ENCODE peak calls at places on chromosomes 6 and 20, in eight cellular contexts. R is mammary epithelial cell, P is fibroblast of lung, H is kidney, E is H1, T is neuronal stem cell, U is neural progenitor cell, Y is GM23248. J is an unnamed sample.

GRCh38 chr6:125014157-125014957 is 52.1 kb downstream of the RNF217 start:
- DNase-seq in Y (peak), H (no peak), P (peak), R (peak), E (no peak), U (no peak), T (no peak), J (peak)

GRCh38 chr6:28977351-28978136 is 27.6 kb downstream of the ZNF311 start:
- DNase-seq in R (peak), E (no peak), P (peak), T (no peak), H (no peak), Y (peak), U (peak), J (peak)

GRCh38 chr20:62595491-62595890 is 46.8 kb upstream of the SLCO4A1 start:
- DNase-seq in U (no peak), R (peak), E (no peak), H (peak), T (no peak), Y (peak), P (peak), J (peak)

GRCh38 chr20:50930139-50931047 is 844 bp downstream of the ADNP start:
- DNase-seq in E (no peak), Y (peak), R (no peak), P (no peak), U (peak), T (peak), H (peak), J (peak)

GRCh38 chr6:83824388-83824801 is 28.8 kb upstream of the RIPPLY2 start:
- DNase-seq in U (no peak), E (no peak), H (no peak), P (peak), R (peak), T (no peak), Y (peak), J (no peak)

GRCh38 chr20:10487354-10488115 is 52.4 kb downstream of the SLX4IP start:
- DNase-seq in P (peak), H (no peak), Y (peak), T (no peak), E (no peak), R (peak), U (no peak), J (peak)

GRCh38 chr6:166318227-166318626 is 10.0 kb upstream of the PRR18 start:
- DNase-seq in T (no peak), E (no peak), Y (no peak), H (peak), P (no peak), U (no peak), R (no peak), J (no peak)

GRCh38 chr6:129183681-129184216 is 300.8 kb downstream of the LAMA2 start:
- DNase-seq in U (no peak), P (peak), Y (peak), R (peak), T (no peak), H (no peak), E (no peak), J (peak)

GRCh38 chr6:170222498-170223471 is 68.1 kb downstream of the DLL1 start:
- DNase-seq in R (peak), Y (no peak), P (peak), H (peak), U (peak), E (peak), T (no peak), J (no peak)

GRCh38 chr6:90086517-90086916 is 192.2 kb downstream of the GJA10 start:
- DNase-seq in U (no peak), R (peak), E (no peak), T (no peak), H (no peak), P (peak), Y (peak), J (no peak)

GRCh38 chr20:50409495-50409894 is 100.7 kb upstream of the PTPN1 start:
- DNase-seq in H (no peak), U (no peak), E (no peak), R (no peak), T (no peak), P (no peak), Y (peak), J (no peak)

GRCh38 chr6:12865117-12865516 is 148.6 kb downstream of the PHACTR1 start:
- DNase-seq in E (no peak), P (no peak), T (no peak), Y (no peak), R (no peak), U (no peak), H (no peak), J (no peak)

GRCh38 chr6:91691449-91691848 is 1104.6 kb upstream of the MAP3K7 start:
- DNase-seq in T (no peak), H (no peak), P (no peak), U (no peak), Y (no peak), R (no peak), E (no peak), J (no peak)

GRCh38 chr20:46228671-46229070 is 79.6 kb downstream of the CDH22 start:
- DNase-seq in T (no peak), P (no peak), E (no peak), H (no peak), R (no peak), U (no peak), Y (no peak), J (no peak)

GRCh38 chr20:49866051-49866450 is 49.3 kb downstream of the SPATA2 start:
- DNase-seq in Y (peak), E (no peak), H (no peak), U (no peak), R (no peak), T (no peak), P (no peak), J (peak)

GRCh38 chr6:11143394-11144371 is 32.2 kb upstream of the ERVFRD-1 start:
- DNase-seq in H (no peak), P (peak), R (peak), T (no peak), E (no peak), Y (peak), U (no peak), J (peak)

GRCh38 chr6:145878591-145879295 is 64.1 kb upstream of the FBXO30 start:
- DNase-seq in U (no peak), T (no peak), P (peak), H (no peak), Y (peak), R (no peak), E (no peak), J (no peak)

GRCh38 chr6:15527838-15528617 is 134.8 kb downstream of the DTNBP1 start:
- DNase-seq in P (peak), Y (peak), T (no peak), H (no peak), E (peak), U (no peak), R (no peak), J (no peak)

GRCh38 chr6:130371921-130372320 is 6.1 kb downstream of the TMEM200A start:
- DNase-seq in R (no peak), E (no peak), Y (no peak), U (no peak), H (no peak), T (no peak), P (no peak), J (no peak)

GRCh38 chr6:169786349-169786748 is 34.9 kb downstream of the ERMARD start:
- DNase-seq in E (peak), H (no peak), T (no peak), U (no peak), R (no peak), P (no peak), Y (no peak), J (no peak)

GRCh38 chr6:158503846-158504245 is 56.0 kb upstream of the TMEM181 start:
- DNase-seq in U (no peak), T (no peak), E (no peak), H (no peak), R (no peak), Y (no peak), P (no peak), J (no peak)

GRCh38 chr6:161128680-161129196 is 137.2 kb downstream of the MAP3K4 start:
- DNase-seq in H (no peak), E (no peak), P (peak), R (peak), U (no peak), Y (peak), T (no peak), J (no peak)

GRCh38 chr6:85576479-85576878 is 17.2 kb downstream of the SNX14 start:
- DNase-seq in Y (no peak), P (no peak), U (no peak), T (no peak), E (no peak), R (no peak), H (no peak), J (no peak)

GRCh38 chr6:129264480-129265045 is 381.6 kb downstream of the LAMA2 start:
- DNase-seq in R (no peak), T (no peak), H (no peak), Y (peak), E (no peak), P (peak), U (no peak), J (peak)

GRCh38 chr6:167906899-167907298 is 80.2 kb downstream of the AFDN start:
- DNase-seq in H (peak), E (no peak), R (no peak), T (no peak), U (peak), P (peak), Y (no peak), J (no peak)

GRCh38 chr6:6859722-6860121 is 248.0 kb upstream of the RREB1 start:
- DNase-seq in P (no peak), E (no peak), T (no peak), R (no peak), H (no peak), Y (no peak), U (no peak), J (no peak)

GRCh38 chr6:39819226-39819625 is 27.1 kb downstream of the DAAM2 start:
- DNase-seq in P (peak), Y (peak), R (no peak), H (no peak), U (no peak), E (no peak), T (no peak), J (no peak)

GRCh38 chr6:16630035-16630643 is 131.1 kb downstream of the ATXN1 start:
- DNase-seq in T (no peak), P (no peak), E (no peak), R (peak), Y (no peak), U (no peak), H (no peak), J (no peak)

GRCh38 chr6:113684382-113684901 is 172.7 kb upstream of the MARCKS start:
- DNase-seq in R (peak), H (no peak), Y (peak), E (no peak), P (peak), U (no peak), T (no peak), J (no peak)

GRCh38 chr6:25237579-25237978 is 41.6 kb upstream of the CARMIL1 start:
- DNase-seq in U (no peak), E (no peak), Y (peak), T (no peak), H (no peak), R (peak), P (peak), J (no peak)

GRCh38 chr6:164247106-164247505 is 832.6 kb downstream of the QKI start:
- DNase-seq in P (peak), Y (peak), R (no peak), T (peak), U (peak), H (no peak), E (no peak), J (no peak)

GRCh38 chr6:20921533-20921932 is 387.3 kb downstream of the CDKAL1 start:
- DNase-seq in R (no peak), T (no peak), P (peak), Y (peak), H (no peak), E (no peak), U (no peak), J (peak)

GRCh38 chr6:13846841-13847240 is 32.5 kb upstream of the MCUR1 start:
- DNase-seq in Y (no peak), H (no peak), R (no peak), U (peak), P (no peak), E (peak), T (peak), J (no peak)

GRCh38 chr6:25173951-25174474 is 105.2 kb upstream of the CARMIL1 start:
- DNase-seq in R (peak), Y (peak), U (no peak), T (no peak), H (no peak), E (no peak), P (peak), J (peak)

GRCh38 chr6:36683656-36684446 is 5.3 kb downstream of the CDKN1A start:
- DNase-seq in P (no peak), E (no peak), Y (no peak), R (no peak), H (no peak), T (no peak), U (no peak), J (no peak)

GRCh38 chr20:50788045-50788867 is 6.6 kb upstream of the BCAS4 start:
- DNase-seq in R (peak), P (peak), Y (peak), T (no peak), H (peak), E (no peak), U (no peak), J (peak)

GRCh38 chr20:17657079-17657825 is 24.8 kb downstream of the RRBP1 start:
- DNase-seq in P (no peak), U (no peak), Y (no peak), R (no peak), E (no peak), H (no peak), T (no peak), J (no peak)

GRCh38 chr6:6006428-6007310 is at the start of gene NRN1:
- DNase-seq in T (no peak), U (peak), Y (peak), R (peak), E (peak), H (no peak), P (no peak), J (no peak)

GRCh38 chr6:131936156-131936555 is 15.0 kb downstream of the CCN2 start:
- DNase-seq in T (no peak), U (no peak), H (no peak), R (no peak), P (no peak), E (no peak), Y (no peak), J (no peak)

GRCh38 chr6:73528897-73529296 is 8.1 kb upstream of the EEF1A1 start:
- DNase-seq in U (no peak), R (no peak), Y (no peak), H (peak), P (no peak), E (no peak), T (no peak), J (no peak)
- H3K9ac ChIP-seq in U (no peak), R (no peak), Y (no peak), H (no peak), P (no peak), E (no peak), T (no peak), J (no peak)

GRCh38 chr20:653590-654426 is 808 bp upstream of the SRXN1 start:
- DNase-seq in E (no peak), H (no peak), R (no peak), T (no peak), Y (peak), P (no peak), U (no peak), J (no peak)
- H3K9ac ChIP-seq in E (no peak), H (peak), R (no peak), T (no peak), Y (peak), P (no peak), U (no peak), J (peak)

GRCh38 chr6:108118791-108119211 is 44.3 kb upstream of the OSTM1 start:
- DNase-seq in H (no peak), Y (peak), E (no peak), R (no peak), T (peak), U (peak), P (no peak), J (no peak)
- H3K9ac ChIP-seq in H (no peak), Y (no peak), E (no peak), R (no peak), T (no peak), U (no peak), P (no peak), J (no peak)

DNA sequence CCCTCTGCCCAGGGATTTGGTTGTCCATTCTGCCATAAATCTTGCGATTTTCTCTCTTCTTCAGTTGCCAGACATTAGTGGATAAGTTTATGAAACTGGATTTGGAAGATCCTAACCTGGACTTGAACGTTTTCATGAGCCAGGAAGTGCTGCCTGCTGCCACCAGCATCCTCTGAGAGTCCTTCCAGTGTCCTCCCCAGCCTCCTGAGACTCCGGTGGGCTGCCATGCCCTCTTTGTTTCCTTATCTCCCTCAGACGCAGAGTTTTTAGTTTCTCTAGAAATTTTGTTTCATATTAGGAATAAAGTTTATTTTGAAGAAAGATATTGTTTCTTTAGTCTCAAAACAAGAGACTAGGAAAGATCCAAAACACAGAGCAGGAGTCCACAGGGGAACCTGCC is at the start of gene SAPCD1:
- DNase-seq in Y (no peak), U (no peak), R (no peak), H (peak), E (no peak), P (no peak), T (no peak), J (no peak)
- H3K9ac ChIP-seq in Y (peak), U (no peak), R (no peak), H (no peak), E (no peak), P (no peak), T (peak), J (no peak)

J was measured in adipocyte.